ENCODE peak calls at places on chromosomes 2 and 18, in eight cellular contexts. R, O, L, M, V, T, P and D are unnamed samples.

GRCh38 chr18:32315881-32316280 is 126.0 kb downstream of the MEP1B start:
- DNase-seq in P (no peak), M (no peak), V (no peak), O (no peak), R (no peak), T (no peak), L (no peak), D (no peak)

GRCh38 chr18:57784034-57784815 is 18.9 kb downstream of the ATP8B1 start:
- DNase-seq in R (no peak), M (no peak), L (no peak), V (no peak), T (no peak), P (no peak), O (no peak), D (no peak)

GRCh38 chr18:37671119-37671518 is 105.5 kb upstream of the CELF4 start:
- DNase-seq in P (no peak), M (no peak), L (no peak), T (no peak), V (no peak), O (no peak), R (no peak), D (no peak)

GRCh38 chr2:218733615-218734021 is 23.0 kb downstream of the TTLL4 start:
- DNase-seq in P (peak; percentile 73), V (no peak), L (no peak), M (no peak), O (no peak), R (no peak), T (peak; percentile 16), D (peak; percentile 69)

GRCh38 chr2:73156539-73157124 is 43.9 kb upstream of the RAB11FIP5 start:
- DNase-seq in V (no peak), T (no peak), O (no peak), R (peak; percentile 67), L (peak; percentile 31), M (peak; percentile 36), P (peak; percentile 78), D (peak; percentile 59)

GRCh38 chr2:154710685-154711084 is 12.2 kb downstream of the KCNJ3 start:
- DNase-seq in T (no peak), R (no peak), V (no peak), P (no peak), O (no peak), M (no peak), L (no peak), D (no peak)

GRCh38 chr2:224022474-224022873 is 16.6 kb downstream of the SERPINE2 start:
- DNase-seq in L (no peak), V (no peak), M (no peak), P (no peak), R (no peak), T (no peak), O (no peak), D (no peak)

GRCh38 chr2:189880429-189880828 is 96.2 kb downstream of the PMS1 start:
- DNase-seq in O (no peak), R (no peak), M (no peak), T (no peak), L (no peak), V (no peak), P (no peak), D (no peak)

GRCh38 chr2:45001629-45002385 is 7.4 kb downstream of the SIX2 start:
- DNase-seq in M (no peak), P (no peak), R (no peak), T (no peak), L (no peak), V (no peak), O (no peak), D (no peak)

GRCh38 chr2:109129921-109130725 is 1.1 kb downstream of the SH3RF3 start:
- DNase-seq in R (peak; percentile 52), V (no peak), L (no peak), O (no peak), M (no peak), T (no peak), P (peak; percentile 78), D (peak; percentile 56)

GRCh38 chr2:30693821-30694281 is 113.4 kb downstream of the CAPN13 start:
- DNase-seq in R (no peak), L (no peak), P (peak; percentile 35), T (no peak), M (no peak), V (peak; percentile 27), O (no peak), D (no peak)

GRCh38 chr2:120596191-120596781 is 139.4 kb upstream of the GLI2 start:
- DNase-seq in R (no peak), V (peak; percentile 76), L (no peak), T (no peak), M (no peak), P (no peak), O (no peak), D (peak; percentile 76)

GRCh38 chr2:16126969-16127940 is 186.9 kb downstream of the MYCN start:
- DNase-seq in V (no peak), P (no peak), R (no peak), T (no peak), L (no peak), M (no peak), O (no peak), D (no peak)

GRCh38 chr2:196601430-196602306 is 37.8 kb upstream of the CCDC150 start:
- DNase-seq in L (peak; percentile 87), T (no peak), P (peak; percentile 66), V (peak; percentile 64), O (no peak), R (no peak), M (peak; percentile 13), D (no peak)
- TF ChIP-seq POLR2A in L (no peak), T (no peak), P (no peak), V (no peak), O (no peak), R (no peak), M (no peak), D (no peak)

DNA sequence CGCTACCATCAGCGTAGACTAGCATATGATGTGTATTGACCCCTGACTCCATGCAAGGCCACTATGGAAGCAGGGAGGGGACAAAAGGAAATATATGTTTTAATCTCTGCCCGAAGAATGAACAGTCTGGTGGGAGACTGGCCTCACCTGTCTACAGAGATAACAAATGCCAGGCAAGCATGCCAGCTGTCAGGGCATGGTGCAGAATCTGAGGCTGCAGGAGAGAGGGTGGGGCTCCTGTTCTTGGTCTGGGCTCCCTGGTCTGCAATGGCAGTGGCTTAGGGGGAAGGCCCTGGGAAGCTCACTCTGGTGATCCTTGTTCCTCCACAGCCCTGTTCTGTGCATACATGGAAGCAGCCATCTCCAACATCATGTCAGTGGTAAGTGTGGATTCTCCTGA is 27.5 kb downstream of the SLC14A2 start:
- DNase-seq in O (no peak), P (no peak), R (no peak), V (no peak), L (no peak), T (no peak), M (no peak), D (no peak)
- H3K27me3 ChIP-seq in O (no peaks in the 10 kb centered on the region), P (no peaks in the 10 kb centered on the region), R (no peaks in the 10 kb centered on the region), V (no peaks in the 10 kb centered on the region), L (peaks cover 16% of the 10 kb centered on the region), T (no peaks in the 10 kb centered on the region), M (no peaks in the 10 kb centered on the region), D (no peaks in the 10 kb centered on the region)

GRCh38 chr2:234979204-234980167 is 27.7 kb downstream of the SH3BP4 start:
- DNase-seq in O (no peak), V (peak; percentile 78), L (no peak), R (no peak), M (no peak), T (no peak), P (no peak), D (no peak)

GRCh38 chr2:234980476-234981187 is 28.8 kb downstream of the SH3BP4 start:
- DNase-seq in O (no peak), R (no peak), V (no peak), T (no peak), L (no peak), M (no peak), P (no peak), D (no peak)

GRCh38 chr2:234983011-234983726 is 31.4 kb downstream of the SH3BP4 start:
- DNase-seq in O (no peak), L (no peak), R (no peak), P (no peak), V (no peak), M (no peak), T (no peak), D (no peak)

GRCh38 chr2:234982096-234982834 is 30.4 kb downstream of the SH3BP4 start:
- DNase-seq in T (no peak), P (no peak), L (no peak), O (no peak), R (no peak), M (no peak), V (no peak), D (no peak)

DNA sequence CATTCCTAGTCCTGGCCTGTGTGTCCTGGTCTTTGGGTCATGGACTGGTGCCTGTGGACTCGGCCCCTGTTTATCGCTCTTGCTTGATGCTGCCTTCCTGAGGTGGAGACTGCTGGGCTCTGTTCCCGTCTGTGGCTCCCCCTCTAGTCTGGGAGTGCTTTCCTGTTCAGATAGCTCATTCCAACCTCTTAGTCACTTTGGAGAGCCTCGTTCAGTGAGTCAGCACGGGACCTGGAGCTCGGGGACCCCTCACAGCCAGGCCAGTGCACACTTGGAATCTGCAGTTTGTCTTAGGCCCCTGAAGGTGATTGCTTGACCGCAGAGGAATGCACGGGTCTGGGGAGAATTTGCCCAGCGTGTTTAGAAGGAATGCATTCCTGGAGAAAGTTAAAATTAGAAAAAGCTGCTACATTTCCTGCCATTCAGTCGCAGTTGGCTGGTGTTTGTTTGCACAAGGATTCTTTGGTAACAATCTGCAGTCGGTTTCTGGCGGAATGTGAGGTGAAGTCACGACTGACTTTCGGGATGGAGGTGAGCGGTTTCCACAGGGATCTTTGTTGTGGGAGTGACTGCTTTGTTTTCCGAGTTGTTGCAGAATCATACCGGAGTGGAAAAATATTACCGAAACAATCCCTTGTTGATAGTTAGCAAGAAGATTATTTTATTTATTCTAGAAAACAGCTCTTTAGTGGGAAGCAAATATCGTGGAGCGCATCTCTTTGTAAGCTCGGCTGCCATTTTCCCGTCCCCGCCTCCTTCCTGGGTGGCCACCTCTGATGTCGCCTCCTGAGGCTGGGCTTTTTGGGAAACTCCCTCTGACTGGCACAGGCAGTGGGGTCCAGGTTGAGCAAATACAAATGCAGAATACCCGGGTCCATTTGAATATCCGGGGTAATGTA is 29.6 kb downstream of the SH3BP4 start:
- DNase-seq in R (peak; percentile 72), V (no peak), T (no peak), M (peak; percentile 72), L (peak; percentile 73), O (peak; percentile 28), P (peak; percentile 85), D (peak; percentile 76)
- TF ChIP-seq POLR2A in R (no peak), V (no peak), T (no peak), M (peak; percentile 13), L (no peak), O (no peak), P (no peak), D (peak; percentile 30)

GRCh38 chr18:22683786-22684185 is 249.3 kb upstream of the RBBP8 start:
- DNase-seq in V (no peak), L (no peak), T (no peak), P (no peak), R (no peak), M (no peak), O (no peak), D (no peak)
- H3K27me3 ChIP-seq in V (no peaks in the 10 kb centered on the region), L (peaks cover 8% of the 10 kb centered on the region), T (no peaks in the 10 kb centered on the region), P (no peaks in the 10 kb centered on the region), R (no peaks in the 10 kb centered on the region), M (no peaks in the 10 kb centered on the region), O (no peaks in the 10 kb centered on the region), D (no peaks in the 10 kb centered on the region)